ENCODE peak calls at places on chromosomes 16 and 17, in six cellular contexts. E, I, C, N, U and Q are unnamed samples.

GRCh38 chr17:78276499-78276898 is 45.1 kb downstream of the TMEM235 start:
- DNase-seq in E (no peak), I (no peak), C (no peak), N (no peak), U (no peak), Q (no peak)

GRCh38 chr16:22189473-22190168 is 16.5 kb upstream of the EEF2K start:
- DNase-seq in E (peak; percentile 59), I (no peak), C (no peak), N (peak; percentile 76), U (no peak), Q (no peak)

GRCh38 chr16:54602666-54603065 is 316.1 kb upstream of the IRX3 start:
- DNase-seq in E (no peak), I (no peak), C (no peak), N (no peak), U (no peak), Q (no peak)

GRCh38 chr16:49528035-49528434 is 154.4 kb downstream of the C16orf78 start:
- DNase-seq in E (no peak), I (no peak), C (peak; percentile 5), N (peak; percentile 40), U (no peak), Q (no peak)

GRCh38 chr16:74045539-74045938 is 251.1 kb upstream of the PSMD7 start:
- DNase-seq in E (no peak), I (no peak), C (no peak), N (no peak), U (no peak), Q (no peak)

GRCh38 chr17:20187049-20187448 is 177.9 kb downstream of the SPECC1 start:
- DNase-seq in E (no peak), I (no peak), C (no peak), N (no peak), U (no peak), Q (no peak)

GRCh38 chr17:28407130-28407973 is 1.3 kb upstream of the SLC46A1 start:
- DNase-seq in E (peak; percentile 68), I (no peak), C (no peak), N (no peak), U (no peak), Q (no peak)

GRCh38 chr16:81831722-81832126 is 52.6 kb downstream of the PLCG2 start:
- DNase-seq in E (peak; percentile 34), I (no peak), C (peak; percentile 24), N (no peak), U (peak; percentile 82), Q (no peak)

GRCh38 chr17:68509151-68510057 is 2.8 kb upstream of the PRKAR1A start:
- DNase-seq in E (no peak), I (no peak), C (peak; percentile 19), N (peak; percentile 66), U (no peak), Q (no peak)

GRCh38 chr16:28623172-28623711 is 13.4 kb upstream of the SULT1A1 start:
- DNase-seq in E (peak; percentile 36), I (peak; percentile 43), C (no peak), N (peak; percentile 24), U (no peak), Q (no peak)

GRCh38 chr16:73871076-73871475 is 425.5 kb upstream of the PSMD7 start:
- DNase-seq in E (no peak), I (no peak), C (no peak), N (no peak), U (no peak), Q (no peak)

GRCh38 chr16:77944631-77945030 is 77.7 kb upstream of the CLEC3A start:
- DNase-seq in E (no peak), I (no peak), C (no peak), N (no peak), U (no peak), Q (no peak)

GRCh38 chr16:88064011-88064888 is 113.0 kb downstream of the BANP start:
- DNase-seq in E (no peak), I (no peak), C (no peak), N (no peak), U (no peak), Q (no peak)

GRCh38 chr16:48146131-48146530 is 9.7 kb downstream of the ABCC12 start:
- DNase-seq in E (no peak), I (no peak), C (no peak), N (no peak), U (no peak), Q (no peak)

GRCh38 chr16:79972053-79972704 is 371.6 kb upstream of the MAF start:
- DNase-seq in E (no peak), I (no peak), C (peak; percentile 88), N (no peak), U (no peak), Q (no peak)

GRCh38 chr17:81404557-81405165 is 9.4 kb downstream of the BAHCC1 start:
- DNase-seq in E (no peak), I (no peak), C (no peak), N (no peak), U (no peak), Q (no peak)
- TF ChIP-seq POLR2AphosphoS5 in E (no peak), I (no peak), C (no peak), N (no peak), U (no peak), Q (no peak)

GRCh38 chr17:58484600-58484999 is 3.6 kb downstream of the HSF5 start:
- DNase-seq in E (no peak), I (no peak), C (no peak), N (no peak), U (no peak), Q (no peak)

GRCh38 chr17:58491510-58492045 is 3.4 kb upstream of the HSF5 start:
- DNase-seq in E (no peak), I (no peak), C (no peak), N (no peak), U (no peak), Q (no peak)

GRCh38 chr17:58492238-58493121 is 4.3 kb upstream of the HSF5 start:
- DNase-seq in E (no peak), I (no peak), C (peak; percentile 93), N (no peak), U (no peak), Q (no peak)

GRCh38 chr17:58488428-58488890 is 251 bp upstream of the HSF5 start:
- DNase-seq in E (peak; percentile 27), I (no peak), C (no peak), N (no peak), U (no peak), Q (no peak)

GRCh38 chr17:58487589-58488427 is at the start of gene HSF5:
- DNase-seq in E (peak; percentile 87), I (no peak), C (no peak), N (peak; percentile 19), U (no peak), Q (no peak)
- H3K4me3 ChIP-seq in E (peak within 1 kb of the TSS; percentile 49), I (no peak within 1 kb of the TSS), C (no peak within 1 kb of the TSS), N (no peak within 1 kb of the TSS), U (no peak within 1 kb of the TSS), Q (no peak within 1 kb of the TSS)

GRCh38 chr16:56657555-56658430 is at the start of gene MT1F:
- DNase-seq in E (peak; percentile 94), I (peak; percentile 83), C (peak; percentile 64), N (peak; percentile 35), U (no peak), Q (no peak)
- TF ChIP-seq EZH2 in E (peak; percentile 53), I (no peak), C (no peak), N (no peak), U (no peak), Q (no peak)

DNA sequence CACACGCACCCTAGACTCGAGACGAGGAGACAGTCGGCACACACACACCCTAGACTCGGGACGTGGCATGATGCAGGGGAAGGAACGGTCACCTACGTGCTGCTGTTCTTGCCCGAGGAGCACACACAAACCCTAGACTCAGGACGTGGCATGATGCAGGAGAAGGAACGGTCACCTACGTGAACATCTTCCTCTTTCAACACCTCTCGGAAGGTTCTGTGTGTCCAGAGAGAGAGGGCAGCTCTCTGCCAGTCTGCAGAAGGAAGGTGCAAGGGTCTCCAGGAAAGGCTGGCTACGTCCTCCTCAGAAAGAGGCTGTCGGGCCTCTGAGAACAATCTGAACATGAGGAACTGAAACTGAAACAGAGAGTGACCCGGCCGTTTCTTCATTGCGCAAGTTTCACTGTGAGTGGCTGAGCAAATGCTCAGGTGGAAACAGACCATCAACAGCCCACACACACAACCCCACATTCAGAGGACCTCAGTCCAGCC is 43.4 kb downstream of the ZNF276 start:
- DNase-seq in E (no peak), I (no peak), C (no peak), N (no peak), U (peak; percentile 91), Q (no peak)
- TF ChIP-seq POLR2AphosphoS5 in E (no peak), I (no peak), C (no peak), N (no peak), U (peak; percentile 47), Q (no peak)

GRCh38 chr16:85170066-85171003 is 58.1 kb upstream of the CIBAR2 start:
- DNase-seq in E (no peak), I (no peak), C (no peak), N (no peak), U (no peak), Q (no peak)

GRCh38 chr16:85172465-85173071 is 60.3 kb upstream of the CIBAR2 start:
- DNase-seq in E (peak; percentile 78), I (peak; percentile 65), C (peak; percentile 65), N (peak; percentile 71), U (no peak), Q (no peak)

GRCh38 chr16:85169333-85170065 is 57.2 kb upstream of the CIBAR2 start:
- DNase-seq in E (no peak), I (no peak), C (peak; percentile 53), N (no peak), U (no peak), Q (no peak)

GRCh38 chr16:85171809-85172464 is 59.7 kb upstream of the CIBAR2 start:
- DNase-seq in E (no peak), I (no peak), C (peak; percentile 93), N (peak; percentile 93), U (no peak), Q (no peak)

DNA sequence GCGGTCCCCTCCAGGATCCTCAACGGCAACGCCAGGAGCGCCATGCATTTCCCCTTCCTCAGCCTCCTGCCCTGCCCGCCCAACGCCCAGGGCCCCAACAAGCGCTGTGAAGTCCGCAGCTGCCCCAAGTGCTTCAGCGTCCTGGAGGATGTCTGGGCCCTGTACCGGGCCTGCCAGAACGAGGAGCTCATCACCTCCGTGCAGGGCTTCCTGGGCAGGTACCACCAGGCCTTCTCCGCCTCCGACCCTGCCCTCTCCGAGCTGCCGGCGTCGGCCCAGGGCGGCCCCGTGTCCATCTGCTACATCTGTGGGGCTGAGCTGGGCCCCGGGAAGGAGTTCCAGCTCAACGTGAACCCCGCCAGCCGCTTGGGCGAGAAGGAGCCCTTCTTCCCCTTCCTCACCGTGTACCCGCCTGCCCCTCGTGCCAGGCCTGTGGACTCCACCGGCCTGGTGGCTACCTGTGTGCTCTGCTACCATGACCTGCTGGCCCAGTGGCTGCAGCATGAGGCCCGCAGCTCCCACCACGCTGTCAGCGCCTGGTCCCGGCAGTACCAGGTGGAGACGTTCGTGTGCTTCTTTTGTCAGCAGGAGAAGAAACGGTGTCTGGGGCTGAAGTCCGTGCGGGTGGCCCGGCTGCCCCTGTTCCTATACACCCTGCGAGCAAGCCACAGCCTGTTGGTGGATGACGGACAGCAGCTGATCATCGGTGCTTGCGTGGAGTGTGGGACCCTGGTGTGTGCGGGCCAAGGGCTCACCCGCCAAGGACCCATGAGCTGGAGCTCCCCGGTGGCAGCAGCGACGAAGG is 58.9 kb upstream of the CIBAR2 start:
- DNase-seq in E (no peak), I (no peak), C (peak; percentile 55), N (peak; percentile 41), U (no peak), Q (no peak)
- H3K4me3 ChIP-seq in E (peak overlapping the region; percentile 54), I (peak overlapping the region; percentile 40), C (peak overlapping the region; percentile 45), N (no peak overlapping the region), U (no peak overlapping the region), Q (peak overlapping the region; percentile 76)